ENCODE peak calls at places on chromosome 15, in nine cellular contexts. Q, R, B, O, S, Z, X, G and K are unnamed samples.

GRCh38 chr15:50166216-50166615 is 15.8 kb upstream of the SLC27A2 start:
- DNase-seq in Q (no peak), R (peak), B (peak), O (peak), S (no peak), Z (no peak), X (no peak), G (peak), K (peak)

GRCh38 chr15:68510558-68510957 is 68.2 kb upstream of the CORO2B start:
- DNase-seq in Q (no peak), R (no peak), B (no peak), O (no peak), S (no peak), Z (no peak), X (no peak), G (no peak), K (no peak)

GRCh38 chr15:29270976-29271375 is 1.4 kb upstream of the NSMCE3 start:
- DNase-seq in Q (no peak), R (peak), B (no peak), O (no peak), S (no peak), Z (no peak), X (no peak), G (no peak), K (no peak)

GRCh38 chr15:76057332-76058000 is 2.3 kb upstream of the TMEM266 start:
- DNase-seq in Q (peak), R (peak), B (peak), O (peak), S (peak), Z (no peak), X (no peak), G (peak), K (peak)

GRCh38 chr15:31338879-31339557 is 12.4 kb downstream of the KLF13 start:
- DNase-seq in Q (peak), R (peak), B (peak), O (peak), S (no peak), Z (no peak), X (peak), G (peak), K (peak)

GRCh38 chr15:86439614-86440013 is 359.9 kb downstream of the AGBL1 start:
- DNase-seq in Q (no peak), R (no peak), B (no peak), O (no peak), S (no peak), Z (no peak), X (no peak), G (no peak), K (no peak)

GRCh38 chr15:67813104-67813634 is 12.1 kb upstream of the SKOR1 start:
- DNase-seq in Q (no peak), R (no peak), B (no peak), O (no peak), S (no peak), Z (no peak), X (no peak), G (no peak), K (no peak)

GRCh38 chr15:62561572-62561970 is 396.5 kb upstream of the C2CD4B start:
- DNase-seq in Q (no peak), R (no peak), B (no peak), O (no peak), S (no peak), Z (no peak), X (no peak), G (no peak), K (no peak)

GRCh38 chr15:68379759-68380290 is 52.1 kb downstream of the ITGA11 start:
- DNase-seq in Q (no peak), R (peak), B (no peak), O (no peak), S (no peak), Z (no peak), X (no peak), G (peak), K (peak)

GRCh38 chr15:84783493-84784251 is 33.5 kb upstream of the ALPK3 start:
- DNase-seq in Q (no peak), R (no peak), B (no peak), O (no peak), S (no peak), Z (no peak), X (no peak), G (no peak), K (no peak)